ENCODE peak calls at places on chromosomes 12 and 14, in six cellular contexts. E is NB4, O is IMR-90, A is epithelial cell of proximal tubule, S is uterus, B is bronchial epithelial cell. R is an unnamed sample.

GRCh38 chr12:76878899-76879709 is at the start of gene CSRP2:
- DNase-seq in B (peak), S (peak), E (peak), A (no peak), O (peak), R (peak)

GRCh38 chr12:56454557-56454956 is at the start of gene MIP:
- DNase-seq in O (no peak), B (no peak), S (no peak), E (no peak), A (no peak), R (no peak)

GRCh38 chr12:130139541-130139940 is 22.7 kb upstream of the FZD10 start:
- DNase-seq in E (no peak), S (no peak), B (no peak), A (no peak), O (no peak), R (no peak)

GRCh38 chr12:117047810-117048584 is 51.2 kb downstream of the TESC start:
- DNase-seq in A (no peak), E (no peak), B (no peak), O (peak), S (no peak), R (no peak)

GRCh38 chr14:37251778-37252177 is 54.0 kb downstream of the MIPOL1 start:
- DNase-seq in A (no peak), O (no peak), S (no peak), B (no peak), E (no peak), R (no peak)

GRCh38 chr14:99263564-99264330 is 8.2 kb downstream of the BCL11B start:
- DNase-seq in O (no peak), E (no peak), S (no peak), A (no peak), B (no peak), R (no peak)

GRCh38 chr14:95274874-95275273 is 44.8 kb downstream of the CLMN start:
- DNase-seq in S (no peak), A (no peak), O (no peak), E (no peak), B (no peak), R (no peak)

GRCh38 chr14:70916776-70917175 is 9.5 kb downstream of the PCNX1 start:
- DNase-seq in B (no peak), S (no peak), O (no peak), A (no peak), E (no peak), R (no peak)

GRCh38 chr12:104064842-104065441 is 611 bp downstream of the HCFC2 start:
- DNase-seq in E (peak), A (no peak), O (no peak), S (no peak), B (no peak), R (no peak)

GRCh38 chr12:76158518-76159321 is 74.2 kb upstream of the NAP1L1 start:
- DNase-seq in B (peak), A (peak), O (peak), S (no peak), E (peak), R (no peak)

GRCh38 chr12:98814254-98814653 is 169.2 kb downstream of the APAF1 start:
- DNase-seq in A (no peak), S (no peak), B (no peak), O (no peak), E (no peak), R (no peak)

GRCh38 chr12:96876966-96877365 is 30.1 kb upstream of the NEDD1 start:
- DNase-seq in O (peak), A (no peak), E (no peak), S (no peak), B (peak), R (no peak)

GRCh38 chr12:50187084-50187900 is 20.1 kb upstream of the CERS5 start:
- DNase-seq in S (no peak), A (no peak), E (no peak), B (no peak), O (peak), R (no peak)

GRCh38 chr12:39831587-39832315 is 212.1 kb upstream of the ABCD2 start:
- DNase-seq in E (no peak), O (peak), S (no peak), B (peak), A (no peak), R (no peak)

GRCh38 chr12:99935608-99936007 is 49.1 kb downstream of the ANKS1B start:
- DNase-seq in B (no peak), A (no peak), S (no peak), E (no peak), O (no peak), R (no peak)

GRCh38 chr14:58414845-58415244 is 12.5 kb downstream of the TIMM9 start:
- DNase-seq in O (no peak), A (no peak), S (no peak), E (no peak), B (no peak), R (no peak)

GRCh38 chr14:95265106-95266094 is 54.3 kb downstream of the CLMN start:
- DNase-seq in A (peak), E (peak), O (peak), S (peak), B (peak), R (peak)

GRCh38 chr12:95998611-95999300 is 2.6 kb upstream of the HAL start:
- DNase-seq in S (no peak), A (no peak), B (peak), E (peak), O (peak), R (no peak)

GRCh38 chr12:31521972-31522371 is 69.0 kb downstream of the DENND5B start:
- DNase-seq in O (peak), A (no peak), S (no peak), B (no peak), E (no peak), R (no peak)

GRCh38 chr12:50662121-50662480 is 101.8 kb upstream of the ATF1 start:
- DNase-seq in E (no peak), O (no peak), A (no peak), B (no peak), S (no peak), R (no peak)

GRCh38 chr12:103799504-103800251 is 41.4 kb downstream of the NT5DC3 start:
- DNase-seq in O (peak), B (peak), E (peak), S (peak), A (peak), R (no peak)

GRCh38 chr12:10855807-10856206 is 6.5 kb upstream of the PRR4 start:
- DNase-seq in O (no peak), B (no peak), E (no peak), S (no peak), A (no peak), R (no peak)

GRCh38 chr14:24392327-24393098 is 6.3 kb upstream of the NYNRIN start:
- DNase-seq in B (peak), E (no peak), A (no peak), S (no peak), O (peak), R (no peak)

GRCh38 chr12:49808686-49809368 is 19.4 kb downstream of the NCKAP5L start:
- DNase-seq in S (peak), E (no peak), A (no peak), O (peak), B (no peak), R (no peak)

GRCh38 chr14:22982013-22982476 is 306 bp downstream of the AJUBA start:
- DNase-seq in O (no peak), A (no peak), E (no peak), S (no peak), B (no peak), R (no peak)

GRCh38 chr14:74985806-74986205 is 16.9 kb upstream of the EIF2B2 start:
- DNase-seq in A (no peak), O (no peak), E (no peak), B (no peak), S (no peak), R (no peak)

GRCh38 chr12:71134405-71134804 is 23.4 kb downstream of the TSPAN8 start:
- DNase-seq in A (no peak), E (no peak), O (no peak), B (peak), S (no peak), R (no peak)

GRCh38 chr12:100797786-100798580 is 3.4 kb downstream of the ANO4 start:
- DNase-seq in B (no peak), E (no peak), A (no peak), O (no peak), S (no peak), R (no peak)

GRCh38 chr14:106024983-106025604 is 498.7 kb downstream of the TMEM121 start:
- DNase-seq in B (no peak), S (no peak), O (no peak), A (no peak), E (no peak), R (no peak)

GRCh38 chr12:65004270-65004669 is 116.8 kb downstream of the WIF1 start:
- DNase-seq in S (no peak), A (no peak), O (no peak), E (no peak), B (peak), R (no peak)

GRCh38 chr14:75980856-75981255 is 939 bp downstream of the TGFB3 start:
- DNase-seq in O (no peak), E (no peak), S (peak), A (no peak), B (peak), R (no peak)

GRCh38 chr12:93979189-93979588 is 169.2 kb upstream of the PLXNC1 start:
- DNase-seq in S (no peak), E (peak), B (peak), O (peak), A (no peak), R (no peak)

GRCh38 chr12:116708826-116709756 is 28.8 kb downstream of the SPRING1 start:
- DNase-seq in O (peak), B (peak), E (peak), S (peak), A (no peak), R (no peak)

GRCh38 chr14:74257988-74258704 is 18.9 kb downstream of the VSX2 start:
- DNase-seq in O (no peak), B (no peak), E (no peak), A (no peak), S (no peak), R (no peak)

GRCh38 chr12:112948806-112949205 is 10.5 kb downstream of the OAS3 start:
- DNase-seq in S (no peak), B (no peak), O (no peak), E (no peak), A (no peak), R (no peak)

GRCh38 chr12:46857486-46857885 is 31.7 kb upstream of the SLC38A4 start:
- DNase-seq in E (no peak), S (no peak), O (no peak), A (no peak), B (no peak), R (no peak)

GRCh38 chr12:46858368-46858767 is 32.6 kb upstream of the SLC38A4 start:
- DNase-seq in B (no peak), O (no peak), E (peak), S (no peak), A (no peak), R (no peak)

DNA sequence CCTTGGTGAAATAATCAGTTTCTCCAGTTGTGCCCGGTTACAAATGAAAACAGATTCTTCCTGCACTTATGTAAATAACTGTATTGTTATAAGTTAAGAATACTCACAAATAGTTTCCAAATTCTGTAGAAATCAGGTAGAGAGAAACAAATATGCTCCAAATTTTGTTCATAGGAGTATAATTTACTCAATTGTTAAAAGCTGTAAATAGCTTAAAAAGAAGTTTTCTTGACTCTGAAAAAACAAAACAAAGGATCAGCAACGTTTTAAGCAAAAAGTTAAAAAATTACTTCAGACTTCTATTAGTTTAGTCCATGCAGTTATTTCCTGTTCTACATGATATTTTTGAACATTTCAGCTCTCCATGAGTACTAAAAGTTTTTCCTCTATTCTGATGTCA is 30.0 kb upstream of the SLC38A4 start:
- DNase-seq in S (no peak), B (no peak), A (no peak), O (no peak), E (no peak), R (no peak)
- TF ChIP-seq CTCF in S (no peak), B (no peak), A (no peak), O (no peak), E (no peak), R (no peak)

DNA sequence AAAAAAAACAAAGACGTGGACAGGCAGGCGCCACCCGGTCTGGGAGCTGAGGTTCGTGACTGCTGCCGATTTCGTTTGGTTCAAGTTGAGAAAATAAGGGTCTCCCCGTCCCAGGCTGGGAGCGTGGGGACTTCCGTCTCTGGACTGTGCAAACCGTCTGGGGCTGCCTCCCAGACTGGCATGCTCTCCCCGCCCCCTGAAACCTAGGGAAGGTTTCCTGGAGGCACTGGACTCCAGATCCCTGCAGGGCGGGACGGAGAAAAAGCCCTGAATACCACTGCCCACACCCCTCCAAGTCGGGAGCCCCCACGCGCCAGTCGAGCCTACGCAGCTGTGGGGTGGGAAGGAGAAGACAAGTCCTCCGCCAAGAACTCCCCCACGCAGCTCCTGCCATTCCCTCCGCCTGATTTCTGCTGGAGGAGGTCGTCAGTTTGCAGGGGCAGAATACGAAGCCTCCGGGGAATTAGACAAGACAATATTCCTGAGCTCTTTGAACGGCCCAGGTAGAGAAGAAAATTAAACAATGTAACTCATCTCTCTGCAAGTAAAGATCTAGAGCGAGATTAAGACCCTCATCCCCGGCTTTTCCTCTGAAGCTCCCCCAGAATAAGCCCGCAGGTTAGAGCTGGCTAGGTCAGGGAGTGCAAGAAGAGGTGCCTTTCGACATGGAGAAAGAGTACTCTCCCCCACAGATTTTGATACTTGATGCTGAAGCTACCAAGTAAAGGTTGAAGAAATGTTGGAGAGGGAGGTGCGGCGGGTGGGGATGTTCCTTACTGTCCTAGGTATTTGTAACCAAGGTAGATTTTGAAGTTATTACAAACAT is 10.4 kb upstream of the HOXC13 start:
- DNase-seq in A (no peak), B (no peak), S (no peak), O (no peak), E (no peak), R (no peak)
- H3K4me3 ChIP-seq in A (no peak), B (no peak), S (no peak), O (no peak), E (no peak), R (no peak)

GRCh38 chr12:123572391-123572790 is 12.0 kb upstream of the TMED2 start:
- DNase-seq in E (no peak), O (no peak), S (no peak), B (no peak), A (no peak), R (no peak)
- TF ChIP-seq CTCF in E (no peak), O (no peak), S (no peak), B (no peak), A (no peak), R (no peak)

DNA sequence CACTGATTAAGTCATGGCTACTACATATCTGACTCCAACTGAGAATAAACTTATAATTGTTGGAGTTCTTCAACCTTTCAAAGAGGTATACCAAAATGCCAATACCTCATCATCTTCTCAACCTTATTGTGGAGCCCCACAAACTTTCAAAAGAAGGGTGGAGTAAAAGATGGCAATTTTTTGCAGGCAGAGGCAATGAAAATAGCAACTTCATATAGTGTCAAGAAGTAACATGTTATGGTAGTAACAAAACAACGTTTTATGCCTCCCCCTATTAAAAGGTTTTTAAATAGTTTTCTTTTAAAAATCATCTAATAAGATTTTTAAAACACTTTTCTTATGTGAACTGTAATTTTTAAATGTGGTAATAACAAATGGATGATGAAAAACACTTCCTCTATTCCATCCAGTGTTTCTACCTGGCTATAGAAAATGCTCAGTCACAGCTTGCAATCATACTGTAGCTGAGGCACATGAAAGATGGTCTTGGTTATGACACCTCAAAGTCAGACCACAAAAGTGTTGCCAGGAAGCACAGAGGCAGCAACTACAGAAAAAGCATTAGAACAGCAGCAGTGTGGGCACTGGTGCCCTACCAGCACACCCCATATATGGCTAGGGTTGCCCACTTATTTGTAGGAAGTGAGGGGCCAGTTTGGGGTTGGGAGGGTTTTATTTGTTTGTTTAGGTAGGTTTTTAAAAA is 7.0 kb downstream of the PPP1R12A start:
- DNase-seq in E (peak), A (no peak), B (no peak), O (peak), S (no peak), R (no peak)
- H3K4me3 ChIP-seq in E (no peak), A (no peak), B (no peak), O (no peak), S (no peak), R (peak)

DNA sequence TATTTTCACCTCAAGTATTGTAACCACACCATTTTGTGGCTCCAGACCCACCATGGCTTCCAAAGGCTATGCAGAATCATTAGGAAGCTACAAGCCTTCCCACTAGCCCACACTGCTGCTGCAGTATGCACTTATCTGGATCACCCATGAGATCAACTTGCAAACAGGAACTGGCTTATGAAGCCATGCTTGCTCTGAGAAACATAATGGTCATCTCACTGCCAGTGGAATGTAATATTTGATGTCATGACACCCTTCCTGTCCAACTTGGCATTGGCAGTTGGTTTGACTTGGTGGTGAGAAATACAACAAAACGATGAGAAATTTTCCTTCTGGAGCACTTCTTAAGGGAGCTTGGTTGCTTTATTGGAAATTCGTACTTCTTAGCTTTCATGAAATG is 69.3 kb upstream of the FRMD6 start:
- DNase-seq in E (no peak), O (peak), B (no peak), S (no peak), A (no peak), R (no peak)
- TF ChIP-seq CTCF in E (no peak), O (no peak), B (no peak), S (no peak), A (no peak), R (no peak)

DNA sequence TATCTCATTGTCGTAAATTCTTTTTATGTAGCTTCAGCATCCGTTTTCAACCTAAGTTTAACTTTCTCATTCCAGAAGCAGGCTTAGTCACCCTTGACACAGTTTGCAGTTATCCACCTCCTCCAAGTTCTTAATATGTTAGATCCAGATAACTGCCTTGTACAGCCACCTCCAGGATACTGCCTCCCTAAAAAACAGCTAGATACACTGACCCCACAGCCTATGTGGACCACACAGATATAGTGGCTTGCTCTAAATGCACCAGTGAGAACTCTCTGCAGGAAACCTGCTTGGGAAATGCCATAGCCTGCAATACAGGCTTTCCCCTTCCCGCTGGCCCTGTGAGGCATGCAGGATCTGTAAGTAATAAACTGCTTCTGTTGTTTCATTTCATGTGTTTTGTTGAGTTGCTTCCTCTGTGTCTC is 11.1 kb upstream of the RTL1 start:
- DNase-seq in S (no peak), E (no peak), A (no peak), B (peak), O (peak), R (no peak)
- H3K4me3 ChIP-seq in S (no peak), E (no peak), A (no peak), B (no peak), O (no peak), R (no peak)

DNA sequence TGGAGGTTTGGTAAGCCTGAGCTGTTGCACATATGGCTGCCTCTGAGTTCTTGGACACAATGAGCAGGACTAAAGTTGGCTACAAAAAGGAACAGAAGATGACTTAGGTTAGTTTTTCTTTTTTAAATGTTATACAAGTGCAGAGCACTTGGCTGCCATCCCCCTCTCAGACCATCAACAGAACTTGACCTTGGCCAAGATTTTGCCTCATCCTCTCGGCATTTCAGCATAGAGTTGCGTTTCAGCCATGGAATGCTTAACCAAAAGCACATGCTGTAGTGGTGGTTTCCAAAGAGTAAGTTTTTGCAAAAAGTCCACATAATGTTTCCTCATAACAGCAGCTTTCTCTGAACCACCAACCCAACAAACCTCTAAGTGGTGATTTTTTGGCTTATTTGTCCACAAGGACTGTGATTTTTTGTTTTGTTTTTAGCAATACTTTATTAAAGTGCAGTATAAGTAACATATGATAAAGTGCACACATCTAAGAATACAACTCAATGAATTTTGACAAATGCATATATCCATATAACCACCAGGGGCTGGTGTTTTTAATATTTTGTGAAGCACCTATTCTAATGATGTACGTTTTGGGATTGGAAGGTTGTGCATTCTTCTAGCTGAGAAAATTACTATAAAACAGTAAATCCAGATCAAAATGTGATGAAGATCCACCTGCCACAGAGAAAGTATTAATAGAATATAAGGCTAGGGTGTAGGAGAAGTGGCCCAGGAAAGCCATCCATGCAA is 12.1 kb upstream of the GALNT16 start:
- DNase-seq in A (no peak), B (no peak), E (no peak), O (peak), S (peak), R (no peak)
- TF ChIP-seq CTCF in A (no peak), B (no peak), E (no peak), O (peak), S (peak), R (no peak)

R was measured in coronary artery.